ENCODE peak calls at places on chromosome 4, in seven cellular contexts. One of them, this sample, is unnamed.

GRCh38 chr4:112509243-112510190 is 6.5 kb downstream of the NEUROG2 start:
- DNase-seq in renal cortical epithelial cell: peak; percentile 50
- DNase-seq in ELR: peak; percentile 51
- DNase-seq in CD4-positive, CD25-positive, alpha-beta regulatory T cell: no peak
- DNase-seq in NCI-H1105: no peak
- DNase-seq in mucosa of descending colon: no peak
- DNase-seq in CD8-positive, alpha-beta T cell: no peak
- DNase-seq in this sample: no peak

GRCh38 chr4:183499389-183499788 is 5.5 kb upstream of the ING2 start:
- DNase-seq in renal cortical epithelial cell: no peak
- DNase-seq in ELR: no peak
- DNase-seq in CD4-positive, CD25-positive, alpha-beta regulatory T cell: no peak
- DNase-seq in NCI-H1105: peak; percentile 10
- DNase-seq in mucosa of descending colon: peak; percentile 37
- DNase-seq in CD8-positive, alpha-beta T cell: no peak
- DNase-seq in this sample: no peak

GRCh38 chr4:24003926-24004325 is 114.1 kb upstream of the PPARGC1A start:
- DNase-seq in renal cortical epithelial cell: no peak
- DNase-seq in ELR: no peak
- DNase-seq in CD4-positive, CD25-positive, alpha-beta regulatory T cell: no peak
- DNase-seq in NCI-H1105: no peak
- DNase-seq in mucosa of descending colon: no peak
- DNase-seq in CD8-positive, alpha-beta T cell: no peak
- DNase-seq in this sample: no peak

GRCh38 chr4:152663203-152664066 is 16.4 kb downstream of the TMEM154 start:
- DNase-seq in renal cortical epithelial cell: no peak
- DNase-seq in ELR: no peak
- DNase-seq in CD4-positive, CD25-positive, alpha-beta regulatory T cell: peak; percentile 39
- DNase-seq in NCI-H1105: no peak
- DNase-seq in mucosa of descending colon: no peak
- DNase-seq in CD8-positive, alpha-beta T cell: no peak
- DNase-seq in this sample: no peak

GRCh38 chr4:110198472-110199419 is at the start of gene ELOVL6:
- DNase-seq in renal cortical epithelial cell: peak; percentile 69
- DNase-seq in ELR: peak; percentile 77
- DNase-seq in CD4-positive, CD25-positive, alpha-beta regulatory T cell: peak; percentile 26
- DNase-seq in NCI-H1105: peak; percentile 43
- DNase-seq in mucosa of descending colon: peak; percentile 75
- DNase-seq in CD8-positive, alpha-beta T cell: no peak
- DNase-seq in this sample: peak; percentile 76

GRCh38 chr4:78656968-78657445 is 105.4 kb downstream of the ANXA3 start:
- DNase-seq in renal cortical epithelial cell: no peak
- DNase-seq in ELR: no peak
- DNase-seq in CD4-positive, CD25-positive, alpha-beta regulatory T cell: peak; percentile 43
- DNase-seq in NCI-H1105: no peak
- DNase-seq in mucosa of descending colon: no peak
- DNase-seq in CD8-positive, alpha-beta T cell: no peak
- DNase-seq in this sample: no peak

GRCh38 chr4:566508-567295 is 9.4 kb downstream of the TMEM271 start:
- DNase-seq in renal cortical epithelial cell: no peak
- DNase-seq in ELR: no peak
- DNase-seq in CD4-positive, CD25-positive, alpha-beta regulatory T cell: peak; percentile 10
- DNase-seq in NCI-H1105: no peak
- DNase-seq in mucosa of descending colon: no peak
- DNase-seq in CD8-positive, alpha-beta T cell: no peak
- DNase-seq in this sample: no peak

GRCh38 chr4:2835978-2836377 is 7.7 kb upstream of the ADD1 start:
- DNase-seq in renal cortical epithelial cell: no peak
- DNase-seq in ELR: no peak
- DNase-seq in CD4-positive, CD25-positive, alpha-beta regulatory T cell: no peak
- DNase-seq in NCI-H1105: no peak
- DNase-seq in mucosa of descending colon: no peak
- DNase-seq in CD8-positive, alpha-beta T cell: no peak
- DNase-seq in this sample: no peak

GRCh38 chr4:6917445-6918241 is 8.0 kb downstream of the TBC1D14 start:
- DNase-seq in renal cortical epithelial cell: peak; percentile 87
- DNase-seq in ELR: peak; percentile 24
- DNase-seq in CD4-positive, CD25-positive, alpha-beta regulatory T cell: peak; percentile 75
- DNase-seq in NCI-H1105: peak; percentile 82
- DNase-seq in mucosa of descending colon: peak; percentile 97
- DNase-seq in CD8-positive, alpha-beta T cell: no peak
- DNase-seq in this sample: no peak

GRCh38 chr4:112967109-112967508 is 82.3 kb upstream of the ANK2 start:
- DNase-seq in renal cortical epithelial cell: no peak
- DNase-seq in ELR: no peak
- DNase-seq in CD4-positive, CD25-positive, alpha-beta regulatory T cell: no peak
- DNase-seq in NCI-H1105: no peak
- DNase-seq in mucosa of descending colon: no peak
- DNase-seq in CD8-positive, alpha-beta T cell: no peak
- DNase-seq in this sample: no peak

GRCh38 chr4:106201373-106201772 is 114.6 kb downstream of the TBCK start:
- DNase-seq in renal cortical epithelial cell: peak; percentile 47
- DNase-seq in ELR: peak; percentile 36
- DNase-seq in CD4-positive, CD25-positive, alpha-beta regulatory T cell: peak; percentile 7
- DNase-seq in NCI-H1105: no peak
- DNase-seq in mucosa of descending colon: no peak
- DNase-seq in CD8-positive, alpha-beta T cell: no peak
- DNase-seq in this sample: peak; percentile 12

GRCh38 chr4:492412-492811 is 6.5 kb downstream of the ZNF721 start:
- DNase-seq in renal cortical epithelial cell: no peak
- DNase-seq in ELR: no peak
- DNase-seq in CD4-positive, CD25-positive, alpha-beta regulatory T cell: no peak
- DNase-seq in NCI-H1105: no peak
- DNase-seq in mucosa of descending colon: no peak
- DNase-seq in CD8-positive, alpha-beta T cell: no peak
- DNase-seq in this sample: no peak

GRCh38 chr4:139603576-139604387 is 47.8 kb upstream of the SETD7 start:
- DNase-seq in renal cortical epithelial cell: peak; percentile 84
- DNase-seq in ELR: peak; percentile 67
- DNase-seq in CD4-positive, CD25-positive, alpha-beta regulatory T cell: peak; percentile 66
- DNase-seq in NCI-H1105: no peak
- DNase-seq in mucosa of descending colon: peak; percentile 87
- DNase-seq in CD8-positive, alpha-beta T cell: no peak
- DNase-seq in this sample: peak; percentile 41

GRCh38 chr4:6097581-6097980 is 79.3 kb upstream of the C4orf50 start:
- DNase-seq in renal cortical epithelial cell: no peak
- DNase-seq in ELR: no peak
- DNase-seq in CD4-positive, CD25-positive, alpha-beta regulatory T cell: no peak
- DNase-seq in NCI-H1105: no peak
- DNase-seq in mucosa of descending colon: no peak
- DNase-seq in CD8-positive, alpha-beta T cell: no peak
- DNase-seq in this sample: no peak

GRCh38 chr4:124863039-124863545 is 150.6 kb upstream of the ANKRD50 start:
- DNase-seq in renal cortical epithelial cell: peak; percentile 12
- DNase-seq in ELR: no peak
- DNase-seq in CD4-positive, CD25-positive, alpha-beta regulatory T cell: no peak
- DNase-seq in NCI-H1105: no peak
- DNase-seq in mucosa of descending colon: no peak
- DNase-seq in CD8-positive, alpha-beta T cell: no peak
- DNase-seq in this sample: no peak

GRCh38 chr4:26482508-26483462 is 7.5 kb downstream of the CCKAR start:
- DNase-seq in renal cortical epithelial cell: no peak
- DNase-seq in ELR: no peak
- DNase-seq in CD4-positive, CD25-positive, alpha-beta regulatory T cell: no peak
- DNase-seq in NCI-H1105: no peak
- DNase-seq in mucosa of descending colon: no peak
- DNase-seq in CD8-positive, alpha-beta T cell: no peak
- DNase-seq in this sample: no peak

GRCh38 chr4:26815199-26815598 is 45.4 kb upstream of the STIM2 start:
- DNase-seq in renal cortical epithelial cell: no peak
- DNase-seq in ELR: no peak
- DNase-seq in CD4-positive, CD25-positive, alpha-beta regulatory T cell: no peak
- DNase-seq in NCI-H1105: no peak
- DNase-seq in mucosa of descending colon: no peak
- DNase-seq in CD8-positive, alpha-beta T cell: no peak
- DNase-seq in this sample: no peak

GRCh38 chr4:172142331-172142738 is 329.1 kb downstream of the GALNTL6 start:
- DNase-seq in renal cortical epithelial cell: peak; percentile 79
- DNase-seq in ELR: peak; percentile 71
- DNase-seq in CD4-positive, CD25-positive, alpha-beta regulatory T cell: no peak
- DNase-seq in NCI-H1105: no peak
- DNase-seq in mucosa of descending colon: no peak
- DNase-seq in CD8-positive, alpha-beta T cell: no peak
- DNase-seq in this sample: no peak

GRCh38 chr4:101596786-101597185 is 193.7 kb upstream of the BANK1 start:
- DNase-seq in renal cortical epithelial cell: no peak
- DNase-seq in ELR: no peak
- DNase-seq in CD4-positive, CD25-positive, alpha-beta regulatory T cell: no peak
- DNase-seq in NCI-H1105: no peak
- DNase-seq in mucosa of descending colon: no peak
- DNase-seq in CD8-positive, alpha-beta T cell: no peak
- DNase-seq in this sample: no peak